ENCODE peak calls at places on chromosome 21, in nine cellular contexts. One of them, this sample, is unnamed.

GRCh38 chr21:32226444-32226843 is 52.4 kb downstream of the MIS18A start:
- DNase-seq in activated T-helper 1 cell treated with anti-CD3 and anti-CD28 coated beads, Interleukin-12 subunit alpha, Interleukin-12 subunit beta, Interleukin-2, Interleukin-4 antibody, amounts not matched to agents 30 ng/mL and 10 ng/mL and 1 ng/mL, durations not matched to agents 14 hours and 24 hours and 36 hours: no peak
- DNase-seq in CD8-positive, alpha-beta T cell: no peak
- DNase-seq in cardiac muscle cell: no peak
- DNase-seq in lower leg skin: no peak
- DNase-seq in nucleus accumbens: no peak
- DNase-seq in sciatic nerve: no peak
- DNase-seq in mammary epithelial cell: no peak
- DNase-seq in brain microvascular endothelial cell: no peak
- DNase-seq in this sample: no peak

GRCh38 chr21:43775795-43776430 is at the start of gene CSTB:
- DNase-seq in activated T-helper 1 cell treated with anti-CD3 and anti-CD28 coated beads, Interleukin-12 subunit alpha, Interleukin-12 subunit beta, Interleukin-2, Interleukin-4 antibody, amounts not matched to agents 30 ng/mL and 10 ng/mL and 1 ng/mL, durations not matched to agents 14 hours and 24 hours and 36 hours: peak; percentile 83
- DNase-seq in CD8-positive, alpha-beta T cell: peak; percentile 68
- DNase-seq in cardiac muscle cell: peak; percentile 68
- DNase-seq in lower leg skin: peak; percentile 97
- DNase-seq in nucleus accumbens: peak; percentile 75
- DNase-seq in sciatic nerve: peak; percentile 95
- DNase-seq in mammary epithelial cell: peak; percentile 63
- DNase-seq in brain microvascular endothelial cell: no peak
- DNase-seq in this sample: peak; percentile 91

GRCh38 chr21:45511661-45512431 is 30.4 kb downstream of the SLC19A1 start:
- DNase-seq in activated T-helper 1 cell treated with anti-CD3 and anti-CD28 coated beads, Interleukin-12 subunit alpha, Interleukin-12 subunit beta, Interleukin-2, Interleukin-4 antibody, amounts not matched to agents 30 ng/mL and 10 ng/mL and 1 ng/mL, durations not matched to agents 14 hours and 24 hours and 36 hours: no peak
- DNase-seq in CD8-positive, alpha-beta T cell: no peak
- DNase-seq in cardiac muscle cell: no peak
- DNase-seq in lower leg skin: peak; percentile 82
- DNase-seq in nucleus accumbens: no peak
- DNase-seq in sciatic nerve: peak; percentile 53
- DNase-seq in mammary epithelial cell: no peak
- DNase-seq in brain microvascular endothelial cell: no peak
- DNase-seq in this sample: peak; percentile 50

GRCh38 chr21:45105906-45106485 is 31.6 kb downstream of the ADARB1 start:
- DNase-seq in activated T-helper 1 cell treated with anti-CD3 and anti-CD28 coated beads, Interleukin-12 subunit alpha, Interleukin-12 subunit beta, Interleukin-2, Interleukin-4 antibody, amounts not matched to agents 30 ng/mL and 10 ng/mL and 1 ng/mL, durations not matched to agents 14 hours and 24 hours and 36 hours: no peak
- DNase-seq in CD8-positive, alpha-beta T cell: no peak
- DNase-seq in cardiac muscle cell: no peak
- DNase-seq in lower leg skin: no peak
- DNase-seq in nucleus accumbens: no peak
- DNase-seq in sciatic nerve: no peak
- DNase-seq in mammary epithelial cell: no peak
- DNase-seq in brain microvascular endothelial cell: no peak
- DNase-seq in this sample: no peak

GRCh38 chr21:42737969-42738590 is 84.7 kb downstream of the PDE9A start:
- DNase-seq in activated T-helper 1 cell treated with anti-CD3 and anti-CD28 coated beads, Interleukin-12 subunit alpha, Interleukin-12 subunit beta, Interleukin-2, Interleukin-4 antibody, amounts not matched to agents 30 ng/mL and 10 ng/mL and 1 ng/mL, durations not matched to agents 14 hours and 24 hours and 36 hours: peak; percentile 8
- DNase-seq in CD8-positive, alpha-beta T cell: no peak
- DNase-seq in cardiac muscle cell: peak; percentile 30
- DNase-seq in lower leg skin: no peak
- DNase-seq in nucleus accumbens: peak; percentile 27
- DNase-seq in sciatic nerve: peak; percentile 63
- DNase-seq in mammary epithelial cell: no peak
- DNase-seq in brain microvascular endothelial cell: no peak
- DNase-seq in this sample: no peak

GRCh38 chr21:19603011-19603593 is 1199.5 kb upstream of the TMPRSS15 start:
- DNase-seq in activated T-helper 1 cell treated with anti-CD3 and anti-CD28 coated beads, Interleukin-12 subunit alpha, Interleukin-12 subunit beta, Interleukin-2, Interleukin-4 antibody, amounts not matched to agents 30 ng/mL and 10 ng/mL and 1 ng/mL, durations not matched to agents 14 hours and 24 hours and 36 hours: no peak
- DNase-seq in CD8-positive, alpha-beta T cell: no peak
- DNase-seq in cardiac muscle cell: no peak
- DNase-seq in lower leg skin: no peak
- DNase-seq in nucleus accumbens: no peak
- DNase-seq in sciatic nerve: no peak
- DNase-seq in mammary epithelial cell: no peak
- DNase-seq in brain microvascular endothelial cell: no peak
- DNase-seq in this sample: no peak

GRCh38 chr21:40936771-40937261 is 89.9 kb upstream of the DSCAM start:
- DNase-seq in activated T-helper 1 cell treated with anti-CD3 and anti-CD28 coated beads, Interleukin-12 subunit alpha, Interleukin-12 subunit beta, Interleukin-2, Interleukin-4 antibody, amounts not matched to agents 30 ng/mL and 10 ng/mL and 1 ng/mL, durations not matched to agents 14 hours and 24 hours and 36 hours: no peak
- DNase-seq in CD8-positive, alpha-beta T cell: no peak
- DNase-seq in cardiac muscle cell: no peak
- DNase-seq in lower leg skin: no peak
- DNase-seq in nucleus accumbens: no peak
- DNase-seq in sciatic nerve: no peak
- DNase-seq in mammary epithelial cell: peak; percentile 68
- DNase-seq in brain microvascular endothelial cell: no peak
- DNase-seq in this sample: no peak

GRCh38 chr21:42066521-42066920 is 4.6 kb upstream of the UMODL1 start:
- DNase-seq in activated T-helper 1 cell treated with anti-CD3 and anti-CD28 coated beads, Interleukin-12 subunit alpha, Interleukin-12 subunit beta, Interleukin-2, Interleukin-4 antibody, amounts not matched to agents 30 ng/mL and 10 ng/mL and 1 ng/mL, durations not matched to agents 14 hours and 24 hours and 36 hours: no peak
- DNase-seq in CD8-positive, alpha-beta T cell: no peak
- DNase-seq in cardiac muscle cell: no peak
- DNase-seq in lower leg skin: no peak
- DNase-seq in nucleus accumbens: no peak
- DNase-seq in sciatic nerve: no peak
- DNase-seq in mammary epithelial cell: no peak
- DNase-seq in brain microvascular endothelial cell: no peak
- DNase-seq in this sample: no peak

GRCh38 chr21:35528109-35529042 is 479.3 kb upstream of the RUNX1 start:
- DNase-seq in activated T-helper 1 cell treated with anti-CD3 and anti-CD28 coated beads, Interleukin-12 subunit alpha, Interleukin-12 subunit beta, Interleukin-2, Interleukin-4 antibody, amounts not matched to agents 30 ng/mL and 10 ng/mL and 1 ng/mL, durations not matched to agents 14 hours and 24 hours and 36 hours: peak; percentile 26
- DNase-seq in CD8-positive, alpha-beta T cell: peak; percentile 22
- DNase-seq in cardiac muscle cell: peak; percentile 32
- DNase-seq in lower leg skin: no peak
- DNase-seq in nucleus accumbens: no peak
- DNase-seq in sciatic nerve: peak; percentile 61
- DNase-seq in mammary epithelial cell: no peak
- DNase-seq in brain microvascular endothelial cell: peak; percentile 17
- DNase-seq in this sample: peak; percentile 67

GRCh38 chr21:33943293-33943692 is 27.7 kb upstream of the ATP5PO start:
- DNase-seq in activated T-helper 1 cell treated with anti-CD3 and anti-CD28 coated beads, Interleukin-12 subunit alpha, Interleukin-12 subunit beta, Interleukin-2, Interleukin-4 antibody, amounts not matched to agents 30 ng/mL and 10 ng/mL and 1 ng/mL, durations not matched to agents 14 hours and 24 hours and 36 hours: no peak
- DNase-seq in CD8-positive, alpha-beta T cell: no peak
- DNase-seq in cardiac muscle cell: no peak
- DNase-seq in lower leg skin: no peak
- DNase-seq in nucleus accumbens: no peak
- DNase-seq in sciatic nerve: no peak
- DNase-seq in mammary epithelial cell: peak; percentile 38
- DNase-seq in brain microvascular endothelial cell: no peak
- DNase-seq in this sample: no peak

GRCh38 chr21:42080788-42081083 is 9.6 kb downstream of the UMODL1 start:
- DNase-seq in activated T-helper 1 cell treated with anti-CD3 and anti-CD28 coated beads, Interleukin-12 subunit alpha, Interleukin-12 subunit beta, Interleukin-2, Interleukin-4 antibody, amounts not matched to agents 30 ng/mL and 10 ng/mL and 1 ng/mL, durations not matched to agents 14 hours and 24 hours and 36 hours: no peak
- DNase-seq in CD8-positive, alpha-beta T cell: no peak
- DNase-seq in cardiac muscle cell: peak; percentile 78
- DNase-seq in lower leg skin: no peak
- DNase-seq in nucleus accumbens: no peak
- DNase-seq in sciatic nerve: no peak
- DNase-seq in mammary epithelial cell: peak; percentile 17
- DNase-seq in brain microvascular endothelial cell: peak; percentile 68
- DNase-seq in this sample: no peak

GRCh38 chr21:15894596-15894995 is 164.8 kb downstream of the USP25 start:
- DNase-seq in activated T-helper 1 cell treated with anti-CD3 and anti-CD28 coated beads, Interleukin-12 subunit alpha, Interleukin-12 subunit beta, Interleukin-2, Interleukin-4 antibody, amounts not matched to agents 30 ng/mL and 10 ng/mL and 1 ng/mL, durations not matched to agents 14 hours and 24 hours and 36 hours: no peak
- DNase-seq in CD8-positive, alpha-beta T cell: no peak
- DNase-seq in cardiac muscle cell: peak; percentile 41
- DNase-seq in lower leg skin: no peak
- DNase-seq in nucleus accumbens: no peak
- DNase-seq in sciatic nerve: no peak
- DNase-seq in mammary epithelial cell: no peak
- DNase-seq in brain microvascular endothelial cell: no peak
- DNase-seq in this sample: no peak

GRCh38 chr21:26966978-26967913 is at the start of gene ADAMTS5:
- DNase-seq in activated T-helper 1 cell treated with anti-CD3 and anti-CD28 coated beads, Interleukin-12 subunit alpha, Interleukin-12 subunit beta, Interleukin-2, Interleukin-4 antibody, amounts not matched to agents 30 ng/mL and 10 ng/mL and 1 ng/mL, durations not matched to agents 14 hours and 24 hours and 36 hours: no peak
- DNase-seq in CD8-positive, alpha-beta T cell: no peak
- DNase-seq in cardiac muscle cell: peak; percentile 67
- DNase-seq in lower leg skin: peak; percentile 91
- DNase-seq in nucleus accumbens: no peak
- DNase-seq in sciatic nerve: peak; percentile 60
- DNase-seq in mammary epithelial cell: peak; percentile 59
- DNase-seq in brain microvascular endothelial cell: peak; percentile 58
- DNase-seq in this sample: no peak

GRCh38 chr21:42760977-42761751 is 107.7 kb downstream of the PDE9A start:
- DNase-seq in activated T-helper 1 cell treated with anti-CD3 and anti-CD28 coated beads, Interleukin-12 subunit alpha, Interleukin-12 subunit beta, Interleukin-2, Interleukin-4 antibody, amounts not matched to agents 30 ng/mL and 10 ng/mL and 1 ng/mL, durations not matched to agents 14 hours and 24 hours and 36 hours: no peak
- DNase-seq in CD8-positive, alpha-beta T cell: no peak
- DNase-seq in cardiac muscle cell: no peak
- DNase-seq in lower leg skin: no peak
- DNase-seq in nucleus accumbens: no peak
- DNase-seq in sciatic nerve: no peak
- DNase-seq in mammary epithelial cell: no peak
- DNase-seq in brain microvascular endothelial cell: no peak
- DNase-seq in this sample: no peak

GRCh38 chr21:39674794-39675193 is 62.1 kb downstream of the B3GALT5 start:
- DNase-seq in activated T-helper 1 cell treated with anti-CD3 and anti-CD28 coated beads, Interleukin-12 subunit alpha, Interleukin-12 subunit beta, Interleukin-2, Interleukin-4 antibody, amounts not matched to agents 30 ng/mL and 10 ng/mL and 1 ng/mL, durations not matched to agents 14 hours and 24 hours and 36 hours: no peak
- DNase-seq in CD8-positive, alpha-beta T cell: no peak
- DNase-seq in cardiac muscle cell: no peak
- DNase-seq in lower leg skin: peak; percentile 74
- DNase-seq in nucleus accumbens: no peak
- DNase-seq in sciatic nerve: no peak
- DNase-seq in mammary epithelial cell: no peak
- DNase-seq in brain microvascular endothelial cell: no peak
- DNase-seq in this sample: no peak

GRCh38 chr21:15742052-15742451 is 12.3 kb downstream of the USP25 start:
- DNase-seq in activated T-helper 1 cell treated with anti-CD3 and anti-CD28 coated beads, Interleukin-12 subunit alpha, Interleukin-12 subunit beta, Interleukin-2, Interleukin-4 antibody, amounts not matched to agents 30 ng/mL and 10 ng/mL and 1 ng/mL, durations not matched to agents 14 hours and 24 hours and 36 hours: no peak
- DNase-seq in CD8-positive, alpha-beta T cell: no peak
- DNase-seq in cardiac muscle cell: peak; percentile 17
- DNase-seq in lower leg skin: no peak
- DNase-seq in nucleus accumbens: no peak
- DNase-seq in sciatic nerve: no peak
- DNase-seq in mammary epithelial cell: no peak
- DNase-seq in brain microvascular endothelial cell: no peak
- DNase-seq in this sample: no peak

GRCh38 chr21:43779660-43780059 is 3.6 kb upstream of the CSTB start:
- DNase-seq in activated T-helper 1 cell treated with anti-CD3 and anti-CD28 coated beads, Interleukin-12 subunit alpha, Interleukin-12 subunit beta, Interleukin-2, Interleukin-4 antibody, amounts not matched to agents 30 ng/mL and 10 ng/mL and 1 ng/mL, durations not matched to agents 14 hours and 24 hours and 36 hours: no peak
- DNase-seq in CD8-positive, alpha-beta T cell: no peak
- DNase-seq in cardiac muscle cell: no peak
- DNase-seq in lower leg skin: no peak
- DNase-seq in nucleus accumbens: no peak
- DNase-seq in sciatic nerve: no peak
- DNase-seq in mammary epithelial cell: no peak
- DNase-seq in brain microvascular endothelial cell: no peak
- DNase-seq in this sample: no peak

GRCh38 chr21:25895565-25896205 is 160.9 kb downstream of the GABPA start:
- DNase-seq in activated T-helper 1 cell treated with anti-CD3 and anti-CD28 coated beads, Interleukin-12 subunit alpha, Interleukin-12 subunit beta, Interleukin-2, Interleukin-4 antibody, amounts not matched to agents 30 ng/mL and 10 ng/mL and 1 ng/mL, durations not matched to agents 14 hours and 24 hours and 36 hours: no peak
- DNase-seq in CD8-positive, alpha-beta T cell: no peak
- DNase-seq in cardiac muscle cell: peak; percentile 59
- DNase-seq in lower leg skin: no peak
- DNase-seq in nucleus accumbens: no peak
- DNase-seq in sciatic nerve: no peak
- DNase-seq in mammary epithelial cell: peak; percentile 21
- DNase-seq in brain microvascular endothelial cell: no peak
- DNase-seq in this sample: no peak

GRCh38 chr21:42669069-42669468 is 15.6 kb downstream of the PDE9A start:
- DNase-seq in activated T-helper 1 cell treated with anti-CD3 and anti-CD28 coated beads, Interleukin-12 subunit alpha, Interleukin-12 subunit beta, Interleukin-2, Interleukin-4 antibody, amounts not matched to agents 30 ng/mL and 10 ng/mL and 1 ng/mL, durations not matched to agents 14 hours and 24 hours and 36 hours: no peak
- DNase-seq in CD8-positive, alpha-beta T cell: no peak
- DNase-seq in cardiac muscle cell: peak; percentile 53
- DNase-seq in lower leg skin: no peak
- DNase-seq in nucleus accumbens: no peak
- DNase-seq in sciatic nerve: no peak
- DNase-seq in mammary epithelial cell: no peak
- DNase-seq in brain microvascular endothelial cell: no peak
- DNase-seq in this sample: no peak

GRCh38 chr21:36236052-36236730 is 79.6 kb downstream of the DOP1B start:
- DNase-seq in activated T-helper 1 cell treated with anti-CD3 and anti-CD28 coated beads, Interleukin-12 subunit alpha, Interleukin-12 subunit beta, Interleukin-2, Interleukin-4 antibody, amounts not matched to agents 30 ng/mL and 10 ng/mL and 1 ng/mL, durations not matched to agents 14 hours and 24 hours and 36 hours: no peak
- DNase-seq in CD8-positive, alpha-beta T cell: no peak
- DNase-seq in cardiac muscle cell: no peak
- DNase-seq in lower leg skin: no peak
- DNase-seq in nucleus accumbens: no peak
- DNase-seq in sciatic nerve: no peak
- DNase-seq in mammary epithelial cell: no peak
- DNase-seq in brain microvascular endothelial cell: no peak
- DNase-seq in this sample: no peak

GRCh38 chr21:35199733-35200015 is 150.6 kb upstream of the RUNX1 start:
- DNase-seq in activated T-helper 1 cell treated with anti-CD3 and anti-CD28 coated beads, Interleukin-12 subunit alpha, Interleukin-12 subunit beta, Interleukin-2, Interleukin-4 antibody, amounts not matched to agents 30 ng/mL and 10 ng/mL and 1 ng/mL, durations not matched to agents 14 hours and 24 hours and 36 hours: no peak
- DNase-seq in CD8-positive, alpha-beta T cell: no peak
- DNase-seq in cardiac muscle cell: no peak
- DNase-seq in lower leg skin: no peak
- DNase-seq in nucleus accumbens: no peak
- DNase-seq in sciatic nerve: no peak
- DNase-seq in mammary epithelial cell: no peak
- DNase-seq in brain microvascular endothelial cell: no peak
- DNase-seq in this sample: no peak

GRCh38 chr21:43362306-43362927 is 64.5 kb downstream of the SIK1 start:
- DNase-seq in activated T-helper 1 cell treated with anti-CD3 and anti-CD28 coated beads, Interleukin-12 subunit alpha, Interleukin-12 subunit beta, Interleukin-2, Interleukin-4 antibody, amounts not matched to agents 30 ng/mL and 10 ng/mL and 1 ng/mL, durations not matched to agents 14 hours and 24 hours and 36 hours: peak; percentile 73
- DNase-seq in CD8-positive, alpha-beta T cell: peak; percentile 80
- DNase-seq in cardiac muscle cell: peak; percentile 83
- DNase-seq in lower leg skin: peak; percentile 96
- DNase-seq in nucleus accumbens: no peak
- DNase-seq in sciatic nerve: peak; percentile 86
- DNase-seq in mammary epithelial cell: peak; percentile 68
- DNase-seq in brain microvascular endothelial cell: peak; percentile 76
- DNase-seq in this sample: peak; percentile 85